ENCODE peak calls at places on chromosomes 3 and 15, in four cellular contexts. One of them, this sample, is unnamed.

GRCh38 chr3:157159037-157159761 is 748 bp downstream of the CCNL1 start:
- DNase-seq in GM12878: no peak
- DNase-seq in K562: peak
- DNase-seq in H1: peak
- DNase-seq in this sample: peak

GRCh38 chr3:153354641-153355040 is 192.6 kb downstream of the RAP2B start:
- DNase-seq in K562: no peak
- DNase-seq in H1: no peak
- DNase-seq in GM12878: no peak
- DNase-seq in this sample: no peak

GRCh38 chr15:70439304-70439877 is 324.0 kb downstream of the UACA start:
- DNase-seq in K562: peak
- DNase-seq in H1: no peak
- DNase-seq in GM12878: no peak
- DNase-seq in this sample: no peak

GRCh38 chr15:65576669-65577068 is 34.3 kb downstream of the INTS14 start:
- DNase-seq in GM12878: no peak
- DNase-seq in H1: no peak
- DNase-seq in K562: no peak
- DNase-seq in this sample: no peak

GRCh38 chr3:131883711-131884407 is 151.0 kb downstream of the CPNE4 start:
- DNase-seq in K562: no peak
- DNase-seq in GM12878: no peak
- DNase-seq in H1: no peak
- DNase-seq in this sample: no peak

GRCh38 chr3:69181592-69182211 is 59.3 kb upstream of the LMOD3 start:
- DNase-seq in GM12878: no peak
- DNase-seq in K562: no peak
- DNase-seq in H1: no peak
- DNase-seq in this sample: no peak

GRCh38 chr3:72887723-72888545 is at the start of gene GXYLT2:
- DNase-seq in K562: peak
- DNase-seq in GM12878: no peak
- DNase-seq in H1: peak
- DNase-seq in this sample: peak

GRCh38 chr3:55607844-55608243 is 120.7 kb upstream of the WNT5A start:
- DNase-seq in K562: no peak
- DNase-seq in GM12878: peak
- DNase-seq in H1: no peak
- DNase-seq in this sample: no peak

GRCh38 chr3:185631108-185631507 is 45.0 kb downstream of the SENP2 start:
- DNase-seq in K562: no peak
- DNase-seq in H1: no peak
- DNase-seq in GM12878: peak
- DNase-seq in this sample: no peak

GRCh38 chr3:17632401-17633100 is 109.9 kb downstream of the TBC1D5 start:
- DNase-seq in K562: peak
- DNase-seq in GM12878: no peak
- DNase-seq in H1: no peak
- DNase-seq in this sample: no peak

GRCh38 chr3:57080171-57080570 is 19.7 kb downstream of the SPATA12 start:
- DNase-seq in H1: no peak
- DNase-seq in GM12878: no peak
- DNase-seq in K562: no peak
- DNase-seq in this sample: no peak

GRCh38 chr3:38039101-38039898 is at the start of gene DLEC1:
- DNase-seq in K562: no peak
- DNase-seq in H1: peak
- DNase-seq in GM12878: no peak
- DNase-seq in this sample: no peak

GRCh38 chr15:35827949-35828348 is 282.0 kb upstream of the DPH6 start:
- DNase-seq in K562: no peak
- DNase-seq in H1: no peak
- DNase-seq in GM12878: no peak
- DNase-seq in this sample: no peak

GRCh38 chr15:70559840-70560239 is 203.5 kb downstream of the UACA start:
- DNase-seq in H1: peak
- DNase-seq in K562: no peak
- DNase-seq in GM12878: no peak
- DNase-seq in this sample: no peak

GRCh38 chr3:145704020-145704419 is 457.0 kb downstream of the PLOD2 start:
- DNase-seq in GM12878: no peak
- DNase-seq in K562: no peak
- DNase-seq in H1: no peak
- DNase-seq in this sample: no peak

GRCh38 chr3:59424268-59425010 is 374.6 kb upstream of the CFAP20DC start:
- DNase-seq in GM12878: no peak
- DNase-seq in K562: no peak
- DNase-seq in H1: no peak
- DNase-seq in this sample: no peak

GRCh38 chr3:136332776-136333175 is 82.6 kb downstream of the PCCB start:
- DNase-seq in K562: no peak
- DNase-seq in GM12878: no peak
- DNase-seq in H1: no peak
- DNase-seq in this sample: no peak

GRCh38 chr15:27820232-27820631 is 278.9 kb downstream of the OCA2 start:
- DNase-seq in H1: no peak
- DNase-seq in K562: peak
- DNase-seq in GM12878: no peak
- DNase-seq in this sample: no peak

GRCh38 chr3:9123849-9124248 is 125.6 kb downstream of the SRGAP3 start:
- DNase-seq in H1: no peak
- DNase-seq in GM12878: no peak
- DNase-seq in K562: no peak
- DNase-seq in this sample: no peak

GRCh38 chr15:100338247-100338646 is 3.5 kb downstream of the ADAMTS17 start:
- DNase-seq in H1: no peak
- DNase-seq in GM12878: no peak
- DNase-seq in K562: no peak
- DNase-seq in this sample: no peak
- TF ChIP-seq CHD2 in H1: no peak
- TF ChIP-seq CHD2 in GM12878: no peak
- TF ChIP-seq CHD2 in K562: no peak
- TF ChIP-seq CHD2 in this sample: no peak

DNA sequence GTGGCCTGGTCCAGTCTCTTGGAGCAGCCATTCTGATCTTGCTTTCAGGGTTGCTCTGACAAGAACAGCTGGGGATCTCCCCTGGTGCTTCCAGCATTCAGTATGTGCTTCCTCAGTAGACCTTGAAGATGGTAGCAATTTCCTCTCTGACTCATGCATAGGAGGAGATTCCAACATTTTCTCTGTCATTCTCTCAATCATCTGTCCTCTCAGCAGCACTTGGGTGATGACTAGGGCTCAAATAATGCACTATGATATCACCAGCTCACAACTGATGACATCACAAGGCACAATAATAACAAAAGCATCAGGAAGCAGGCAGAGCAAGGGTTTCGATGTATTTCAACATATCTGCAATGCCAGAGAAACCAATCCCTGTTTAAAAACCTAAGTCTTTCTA is 52.7 kb downstream of the NFKBIZ start:
- DNase-seq in GM12878: no peak
- DNase-seq in H1: no peak
- DNase-seq in K562: no peak
- DNase-seq in this sample: no peak
- TF ChIP-seq NRF1 in GM12878: no peak
- TF ChIP-seq NRF1 in H1: no peak
- TF ChIP-seq NRF1 in K562: no peak
- TF ChIP-seq NRF1 in this sample: no peak

DNA sequence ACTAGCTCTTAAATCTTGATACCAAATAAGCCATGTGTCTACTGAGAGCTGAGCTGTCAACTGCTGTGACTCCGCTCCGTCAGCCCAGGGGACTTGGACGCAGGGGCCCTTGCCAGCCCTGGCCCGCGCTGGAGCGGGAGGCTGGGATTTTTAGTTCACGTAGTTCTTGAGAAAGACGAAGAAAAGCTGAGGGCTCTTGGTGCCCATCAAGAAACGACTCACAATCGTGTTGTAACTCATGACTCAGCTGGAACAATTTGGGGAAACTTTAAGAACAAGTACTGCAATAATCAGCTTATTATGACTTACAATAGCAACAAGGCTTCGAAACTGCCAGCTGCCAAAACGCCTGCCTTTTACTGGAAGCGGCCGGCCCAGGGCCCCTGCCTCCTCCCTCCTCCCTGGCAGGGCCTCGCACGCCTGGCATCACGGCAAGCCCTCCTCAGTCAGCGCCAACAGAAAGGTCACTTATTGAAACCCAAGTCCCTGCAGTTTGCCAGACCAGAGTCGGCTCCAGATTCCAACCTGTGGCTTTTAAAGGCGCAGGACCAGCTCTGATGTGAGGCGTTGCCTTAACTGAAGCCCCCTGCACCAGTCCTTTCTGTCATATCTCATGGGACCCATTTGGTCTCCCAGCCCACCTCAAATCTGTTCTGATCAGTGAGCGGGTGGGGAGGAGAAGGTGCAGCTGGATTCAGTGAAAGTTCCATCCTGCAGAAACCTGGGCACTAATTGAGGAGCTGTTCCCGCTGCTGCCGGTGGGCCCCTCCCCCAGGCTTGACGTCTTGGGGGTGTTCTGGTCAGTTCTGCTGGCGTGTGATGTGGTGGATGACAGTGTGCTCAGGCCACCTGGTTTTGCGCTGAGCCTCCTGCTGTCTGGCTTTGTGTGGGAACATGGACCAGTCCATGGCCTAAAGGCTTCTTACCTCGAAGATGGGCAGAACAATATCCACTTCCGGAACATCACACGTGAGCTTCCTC is 60.1 kb downstream of the RGMA start:
- DNase-seq in H1: no peak
- DNase-seq in K562: no peak
- DNase-seq in GM12878: no peak
- DNase-seq in this sample: no peak
- TF ChIP-seq CHD2 in H1: no peak
- TF ChIP-seq CHD2 in K562: no peak
- TF ChIP-seq CHD2 in GM12878: no peak
- TF ChIP-seq CHD2 in this sample: no peak

DNA sequence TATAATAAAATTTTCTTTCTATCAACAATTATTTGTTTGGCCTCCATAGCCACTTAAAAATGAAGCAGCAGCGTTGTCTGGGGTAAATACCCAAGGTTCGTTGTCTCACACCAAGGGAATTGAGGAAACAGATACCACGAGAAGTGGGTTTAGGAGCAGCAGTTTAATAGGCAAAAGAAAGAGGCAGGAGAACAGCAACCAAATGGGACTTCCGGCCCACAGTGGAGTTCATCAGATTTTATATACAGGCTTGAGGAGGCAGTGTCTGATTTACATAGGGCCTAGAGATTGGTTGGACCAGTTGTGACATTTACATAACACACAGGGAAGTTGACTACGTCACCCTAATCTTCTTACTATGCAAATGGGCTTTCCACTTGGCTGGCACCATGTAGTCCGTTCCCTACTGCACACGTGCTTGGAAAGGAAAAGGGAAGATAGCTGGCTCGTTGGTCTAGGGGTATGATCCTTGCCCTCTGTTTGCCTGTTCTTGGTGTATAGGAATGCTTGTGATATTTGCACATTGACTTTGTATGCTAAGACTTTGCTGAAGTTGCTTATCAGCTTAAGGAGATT is 61.5 kb upstream of the SETMAR start:
- DNase-seq in GM12878: no peak
- DNase-seq in K562: no peak
- DNase-seq in H1: no peak
- DNase-seq in this sample: no peak
- TF ChIP-seq NRF1 in GM12878: no peak
- TF ChIP-seq NRF1 in K562: no peak
- TF ChIP-seq NRF1 in H1: no peak
- TF ChIP-seq NRF1 in this sample: no peak

GRCh38 chr15:60421544-60421943 is 23.8 kb upstream of the ANXA2 start:
- DNase-seq in GM12878: no peak
- DNase-seq in K562: no peak
- DNase-seq in H1: no peak
- DNase-seq in this sample: no peak
- TF ChIP-seq CHD2 in GM12878: no peak
- TF ChIP-seq CHD2 in K562: no peak
- TF ChIP-seq CHD2 in H1: no peak
- TF ChIP-seq CHD2 in this sample: no peak

GRCh38 chr15:45611305-45611704 is 23.5 kb upstream of the SQOR start:
- DNase-seq in H1: no peak
- DNase-seq in K562: peak
- DNase-seq in GM12878: no peak
- DNase-seq in this sample: peak
- TF ChIP-seq NRF1 in H1: no peak
- TF ChIP-seq NRF1 in K562: no peak
- TF ChIP-seq NRF1 in GM12878: no peak
- TF ChIP-seq NRF1 in this sample: no peak

This sample was measured in SK-N-SH.